ENCODE peak calls at places on chromosomes 7 and 10, in ten cellular contexts. One of them, this sample, is unnamed.

GRCh38 chr7:117007285-117007684 is 54.0 kb downstream of the ST7 start:
- DNase-seq in stomach: no peak
- DNase-seq in AG04450: no peak
- DNase-seq in IMR-90: no peak
- DNase-seq in GM23338: no peak
- DNase-seq in lower lobe of right lung: no peak
- DNase-seq in heart right ventricle: no peak
- DNase-seq in esophagus muscularis mucosa: no peak
- DNase-seq in Karpas-422: no peak
- DNase-seq in fibroblast of lung: no peak
- DNase-seq in this sample: no peak

GRCh38 chr10:110923856-110924493 is 4.6 kb downstream of the SHOC2 start:
- DNase-seq in lower lobe of right lung: no peak
- DNase-seq in IMR-90: no peak
- DNase-seq in esophagus muscularis mucosa: no peak
- DNase-seq in GM23338: no peak
- DNase-seq in AG04450: no peak
- DNase-seq in fibroblast of lung: no peak
- DNase-seq in heart right ventricle: no peak
- DNase-seq in Karpas-422: no peak
- DNase-seq in stomach: no peak
- DNase-seq in this sample: no peak

GRCh38 chr10:48462482-48463020 is 142.3 kb downstream of the ARHGAP22 start:
- DNase-seq in AG04450: no peak
- DNase-seq in esophagus muscularis mucosa: no peak
- DNase-seq in heart right ventricle: no peak
- DNase-seq in fibroblast of lung: no peak
- DNase-seq in stomach: peak
- DNase-seq in Karpas-422: no peak
- DNase-seq in IMR-90: no peak
- DNase-seq in lower lobe of right lung: no peak
- DNase-seq in GM23338: no peak
- DNase-seq in this sample: peak

GRCh38 chr7:91826377-91826776 is 54.1 kb downstream of the MTERF1 start:
- DNase-seq in esophagus muscularis mucosa: no peak
- DNase-seq in stomach: no peak
- DNase-seq in heart right ventricle: no peak
- DNase-seq in lower lobe of right lung: no peak
- DNase-seq in AG04450: no peak
- DNase-seq in IMR-90: peak
- DNase-seq in Karpas-422: no peak
- DNase-seq in GM23338: no peak
- DNase-seq in fibroblast of lung: peak
- DNase-seq in this sample: no peak

GRCh38 chr10:60869916-60870728 is 73.9 kb downstream of the RHOBTB1 start:
- DNase-seq in AG04450: no peak
- DNase-seq in IMR-90: no peak
- DNase-seq in esophagus muscularis mucosa: no peak
- DNase-seq in fibroblast of lung: no peak
- DNase-seq in stomach: no peak
- DNase-seq in GM23338: peak
- DNase-seq in heart right ventricle: no peak
- DNase-seq in lower lobe of right lung: no peak
- DNase-seq in Karpas-422: no peak
- DNase-seq in this sample: no peak

GRCh38 chr7:12729112-12729511 is 41.7 kb downstream of the ARL4A start:
- DNase-seq in IMR-90: peak
- DNase-seq in fibroblast of lung: peak
- DNase-seq in heart right ventricle: peak
- DNase-seq in stomach: peak
- DNase-seq in esophagus muscularis mucosa: no peak
- DNase-seq in Karpas-422: no peak
- DNase-seq in lower lobe of right lung: peak
- DNase-seq in GM23338: peak
- DNase-seq in AG04450: no peak
- DNase-seq in this sample: no peak

GRCh38 chr7:88331322-88331721 is 24.6 kb upstream of the STEAP4 start:
- DNase-seq in fibroblast of lung: no peak
- DNase-seq in lower lobe of right lung: no peak
- DNase-seq in IMR-90: no peak
- DNase-seq in stomach: no peak
- DNase-seq in Karpas-422: no peak
- DNase-seq in esophagus muscularis mucosa: no peak
- DNase-seq in AG04450: no peak
- DNase-seq in heart right ventricle: no peak
- DNase-seq in GM23338: no peak
- DNase-seq in this sample: no peak

GRCh38 chr10:132117146-132117545 is 51.4 kb downstream of the JAKMIP3 start:
- DNase-seq in esophagus muscularis mucosa: no peak
- DNase-seq in Karpas-422: no peak
- DNase-seq in heart right ventricle: no peak
- DNase-seq in fibroblast of lung: no peak
- DNase-seq in lower lobe of right lung: peak
- DNase-seq in GM23338: no peak
- DNase-seq in AG04450: no peak
- DNase-seq in stomach: no peak
- DNase-seq in IMR-90: no peak
- DNase-seq in this sample: peak

GRCh38 chr10:70918851-70919530 is 30.6 kb upstream of the PCBD1 start:
- DNase-seq in stomach: no peak
- DNase-seq in lower lobe of right lung: no peak
- DNase-seq in esophagus muscularis mucosa: no peak
- DNase-seq in heart right ventricle: no peak
- DNase-seq in AG04450: no peak
- DNase-seq in fibroblast of lung: no peak
- DNase-seq in Karpas-422: no peak
- DNase-seq in GM23338: no peak
- DNase-seq in IMR-90: no peak
- DNase-seq in this sample: peak

DNA sequence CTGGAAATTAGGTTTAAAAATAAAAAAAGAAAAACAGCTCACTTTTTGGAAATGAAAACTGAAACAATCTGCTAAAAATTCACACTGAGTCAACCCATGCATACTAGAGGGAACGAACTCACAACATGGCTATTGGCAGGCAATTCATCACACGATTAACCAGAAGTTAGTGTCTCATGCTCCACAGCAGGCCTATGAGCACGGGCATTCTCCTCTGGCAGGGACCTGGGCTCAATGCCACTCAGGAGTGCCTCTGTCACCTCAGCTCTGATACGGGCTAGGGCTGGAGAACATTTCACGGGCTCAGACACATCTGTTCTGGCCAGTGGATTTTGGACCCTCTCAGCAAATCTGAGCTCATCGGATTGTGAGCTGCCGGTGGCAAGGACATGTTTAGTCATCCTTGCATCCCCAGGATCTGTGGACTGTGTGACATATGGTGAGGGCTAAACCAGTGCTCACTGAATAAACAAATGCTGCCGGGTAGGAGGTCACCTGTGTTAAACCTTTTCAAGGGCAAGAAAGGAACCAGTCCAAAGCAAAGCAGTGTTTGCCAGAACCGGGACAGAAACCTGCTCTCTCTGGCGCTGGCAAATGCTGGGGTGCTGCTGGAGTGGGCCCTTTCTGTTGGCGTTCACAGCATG is 40.1 kb downstream of the POLR3A start:
- DNase-seq in stomach: peak
- DNase-seq in Karpas-422: no peak
- DNase-seq in GM23338: no peak
- DNase-seq in esophagus muscularis mucosa: no peak
- DNase-seq in lower lobe of right lung: no peak
- DNase-seq in fibroblast of lung: peak
- DNase-seq in heart right ventricle: peak
- DNase-seq in AG04450: no peak
- DNase-seq in IMR-90: peak
- DNase-seq in this sample: no peak
- H3K27ac ChIP-seq in stomach: peak
- H3K27ac ChIP-seq in Karpas-422: no peak
- H3K27ac ChIP-seq in GM23338: no peak
- H3K27ac ChIP-seq in esophagus muscularis mucosa: no peak
- H3K27ac ChIP-seq in lower lobe of right lung: no peak
- H3K27ac ChIP-seq in fibroblast of lung: no peak
- H3K27ac ChIP-seq in heart right ventricle: peak
- H3K27ac ChIP-seq in AG04450: no peak
- H3K27ac ChIP-seq in IMR-90: no peak
- H3K27ac ChIP-seq in this sample: peak

GRCh38 chr10:100377830-100378229 is 30.8 kb downstream of the SCD start:
- DNase-seq in IMR-90: no peak
- DNase-seq in esophagus muscularis mucosa: no peak
- DNase-seq in Karpas-422: no peak
- DNase-seq in lower lobe of right lung: no peak
- DNase-seq in stomach: no peak
- DNase-seq in heart right ventricle: no peak
- DNase-seq in fibroblast of lung: no peak
- DNase-seq in AG04450: no peak
- DNase-seq in GM23338: no peak
- DNase-seq in this sample: no peak

GRCh38 chr10:100380400-100380799 is 33.4 kb downstream of the SCD start:
- DNase-seq in AG04450: no peak
- DNase-seq in lower lobe of right lung: no peak
- DNase-seq in stomach: no peak
- DNase-seq in heart right ventricle: no peak
- DNase-seq in fibroblast of lung: no peak
- DNase-seq in IMR-90: no peak
- DNase-seq in GM23338: no peak
- DNase-seq in Karpas-422: no peak
- DNase-seq in esophagus muscularis mucosa: no peak
- DNase-seq in this sample: no peak

GRCh38 chr10:100382553-100382952 is 35.5 kb downstream of the SCD start:
- DNase-seq in fibroblast of lung: no peak
- DNase-seq in esophagus muscularis mucosa: no peak
- DNase-seq in AG04450: no peak
- DNase-seq in stomach: no peak
- DNase-seq in lower lobe of right lung: no peak
- DNase-seq in GM23338: no peak
- DNase-seq in heart right ventricle: no peak
- DNase-seq in Karpas-422: no peak
- DNase-seq in IMR-90: no peak
- DNase-seq in this sample: no peak
- H3K4me3 ChIP-seq in fibroblast of lung: no peak
- H3K4me3 ChIP-seq in esophagus muscularis mucosa: no peak
- H3K4me3 ChIP-seq in AG04450: no peak
- H3K4me3 ChIP-seq in stomach: no peak
- H3K4me3 ChIP-seq in lower lobe of right lung: no peak
- H3K4me3 ChIP-seq in GM23338: no peak
- H3K4me3 ChIP-seq in heart right ventricle: no peak
- H3K4me3 ChIP-seq in Karpas-422: no peak
- H3K4me3 ChIP-seq in IMR-90: no peak
- H3K4me3 ChIP-seq in this sample: no peak

GRCh38 chr7:65222655-65223054 is 151.0 kb upstream of the ZNF92 start:
- DNase-seq in AG04450: no peak
- DNase-seq in fibroblast of lung: no peak
- DNase-seq in IMR-90: no peak
- DNase-seq in Karpas-422: no peak
- DNase-seq in esophagus muscularis mucosa: no peak
- DNase-seq in GM23338: no peak
- DNase-seq in stomach: no peak
- DNase-seq in lower lobe of right lung: no peak
- DNase-seq in heart right ventricle: no peak
- DNase-seq in this sample: no peak

GRCh38 chr7:65219623-65220022 is 154.0 kb upstream of the ZNF92 start:
- DNase-seq in fibroblast of lung: no peak
- DNase-seq in AG04450: no peak
- DNase-seq in Karpas-422: no peak
- DNase-seq in lower lobe of right lung: no peak
- DNase-seq in IMR-90: no peak
- DNase-seq in heart right ventricle: no peak
- DNase-seq in GM23338: no peak
- DNase-seq in esophagus muscularis mucosa: no peak
- DNase-seq in stomach: no peak
- DNase-seq in this sample: no peak

GRCh38 chr7:65221683-65222082 is 152.0 kb upstream of the ZNF92 start:
- DNase-seq in lower lobe of right lung: no peak
- DNase-seq in AG04450: no peak
- DNase-seq in esophagus muscularis mucosa: no peak
- DNase-seq in GM23338: no peak
- DNase-seq in IMR-90: no peak
- DNase-seq in stomach: no peak
- DNase-seq in Karpas-422: no peak
- DNase-seq in fibroblast of lung: no peak
- DNase-seq in heart right ventricle: no peak
- DNase-seq in this sample: no peak

GRCh38 chr7:65230231-65230630 is 143.4 kb upstream of the ZNF92 start:
- DNase-seq in heart right ventricle: no peak
- DNase-seq in esophagus muscularis mucosa: no peak
- DNase-seq in Karpas-422: no peak
- DNase-seq in stomach: no peak
- DNase-seq in IMR-90: no peak
- DNase-seq in lower lobe of right lung: no peak
- DNase-seq in fibroblast of lung: no peak
- DNase-seq in GM23338: no peak
- DNase-seq in AG04450: no peak
- DNase-seq in this sample: no peak

GRCh38 chr7:65225422-65226006 is 148.1 kb upstream of the ZNF92 start:
- DNase-seq in lower lobe of right lung: no peak
- DNase-seq in IMR-90: no peak
- DNase-seq in AG04450: no peak
- DNase-seq in Karpas-422: no peak
- DNase-seq in stomach: no peak
- DNase-seq in GM23338: no peak
- DNase-seq in heart right ventricle: no peak
- DNase-seq in esophagus muscularis mucosa: no peak
- DNase-seq in fibroblast of lung: no peak
- DNase-seq in this sample: no peak
- H3K27ac ChIP-seq in lower lobe of right lung: no peak
- H3K27ac ChIP-seq in IMR-90: no peak
- H3K27ac ChIP-seq in AG04450: no peak
- H3K27ac ChIP-seq in Karpas-422: no peak
- H3K27ac ChIP-seq in stomach: no peak
- H3K27ac ChIP-seq in GM23338: no peak
- H3K27ac ChIP-seq in heart right ventricle: no peak
- H3K27ac ChIP-seq in esophagus muscularis mucosa: no peak
- H3K27ac ChIP-seq in fibroblast of lung: no peak
- H3K27ac ChIP-seq in this sample: no peak

DNA sequence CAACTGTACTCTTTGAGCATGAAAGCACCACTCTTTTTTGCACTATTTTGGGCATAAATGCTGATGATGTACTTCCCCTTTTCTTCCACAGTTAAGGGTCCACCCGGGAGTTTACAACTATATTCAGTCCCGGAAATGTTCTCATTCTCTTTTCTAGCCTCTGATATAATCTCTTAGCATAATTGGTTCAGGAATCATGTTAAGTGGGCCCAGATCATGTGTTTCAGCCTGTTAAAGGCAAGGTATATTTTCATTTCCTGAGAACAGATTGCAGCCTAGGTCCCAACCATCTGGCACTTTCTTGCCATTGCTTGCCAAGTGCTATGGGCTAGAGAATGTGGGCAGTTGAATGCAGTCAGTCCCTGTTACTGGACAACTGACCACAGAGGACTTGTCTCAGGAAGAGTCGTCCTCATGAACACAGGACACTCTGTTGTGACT is 111.4 kb upstream of the GLCCI1 start:
- DNase-seq in stomach: no peak
- DNase-seq in Karpas-422: peak
- DNase-seq in lower lobe of right lung: no peak
- DNase-seq in GM23338: no peak
- DNase-seq in IMR-90: no peak
- DNase-seq in esophagus muscularis mucosa: no peak
- DNase-seq in AG04450: no peak
- DNase-seq in fibroblast of lung: no peak
- DNase-seq in heart right ventricle: no peak
- DNase-seq in this sample: no peak
- H3K4me3 ChIP-seq in stomach: no peak
- H3K4me3 ChIP-seq in Karpas-422: peak
- H3K4me3 ChIP-seq in lower lobe of right lung: no peak
- H3K4me3 ChIP-seq in GM23338: no peak
- H3K4me3 ChIP-seq in IMR-90: no peak
- H3K4me3 ChIP-seq in esophagus muscularis mucosa: no peak
- H3K4me3 ChIP-seq in AG04450: no peak
- H3K4me3 ChIP-seq in fibroblast of lung: no peak
- H3K4me3 ChIP-seq in heart right ventricle: no peak
- H3K4me3 ChIP-seq in this sample: no peak